ENCODE peak calls at places on chromosome 1, in seven cellular contexts. G is lower lobe of right lung, H is cardiac muscle cell, A is MM.1S, Y is heart left ventricle, O is transverse colon, R is bronchial epithelial cell. W is an unnamed sample.
A peak's percentile ranks its signal among the peaks of the same experiment; 100 is the strongest.

GRCh38 chr1:76770979-76771378 is 96.3 kb upstream of the ST6GALNAC5 start:
- DNase-seq in G (no peak), H (no peak), A (no peak), Y (no peak), O (no peak), R (no peak), W (no peak)

GRCh38 chr1:1434131-1434811 is 1.2 kb upstream of the VWA1 start:
- DNase-seq in G (peak; percentile 72), H (peak; percentile 72), A (no peak), Y (peak; percentile 86), O (peak; percentile 53), R (no peak), W (no peak)

GRCh38 chr1:177863776-177864175 is 106.1 kb downstream of the SEC16B start:
- DNase-seq in G (no peak), H (no peak), A (no peak), Y (no peak), O (no peak), R (no peak), W (no peak)

GRCh38 chr1:37764888-37765441 is at the start of gene EPHA10:
- DNase-seq in G (no peak), H (no peak), A (no peak), Y (no peak), O (no peak), R (no peak), W (no peak)

GRCh38 chr1:37731312-37732019 is 33.5 kb downstream of the EPHA10 start:
- DNase-seq in G (no peak), H (no peak), A (no peak), Y (no peak), O (no peak), R (no peak), W (no peak)

GRCh38 chr1:159829822-159830455 is 3.3 kb downstream of the SLAMF8 start:
- DNase-seq in G (no peak), H (peak; percentile 81), A (no peak), Y (peak; percentile 55), O (no peak), R (peak; percentile 19), W (peak; percentile 46)

GRCh38 chr1:171480035-171480434 is 5.3 kb upstream of the PRRC2C start:
- DNase-seq in G (no peak), H (no peak), A (no peak), Y (no peak), O (no peak), R (no peak), W (no peak)

GRCh38 chr1:248924696-248925532 is 18.9 kb downstream of the PGBD2 start:
- DNase-seq in G (no peak), H (peak; percentile 61), A (peak; percentile 95), Y (peak; percentile 38), O (peak; percentile 25), R (peak; percentile 47), W (no peak)

GRCh38 chr1:113835686-113836290 is 23.5 kb upstream of the RSBN1 start:
- DNase-seq in G (no peak), H (peak; percentile 75), A (peak; percentile 29), Y (no peak), O (no peak), R (peak; percentile 60), W (no peak)

GRCh38 chr1:209926045-209926444 is 12.0 kb upstream of the SYT14 start:
- DNase-seq in G (no peak), H (peak; percentile 72), A (no peak), Y (no peak), O (no peak), R (peak; percentile 75), W (peak; percentile 71)

GRCh38 chr1:112954945-112955677 is 885 bp downstream of the SLC16A1 start:
- DNase-seq in G (peak; percentile 52), H (peak; percentile 56), A (peak; percentile 48), Y (peak; percentile 68), O (peak; percentile 60), R (peak; percentile 60), W (no peak)

GRCh38 chr1:186194107-186194756 is 180.8 kb downstream of the TPR start:
- DNase-seq in G (no peak), H (no peak), A (peak; percentile 60), Y (no peak), O (no peak), R (no peak), W (no peak)

GRCh38 chr1:109643385-109644230 is 12.3 kb upstream of the GSTM4 start:
- DNase-seq in G (peak; percentile 89), H (peak; percentile 80), A (peak; percentile 68), Y (peak; percentile 83), O (peak; percentile 92), R (peak; percentile 39), W (no peak)

DNA sequence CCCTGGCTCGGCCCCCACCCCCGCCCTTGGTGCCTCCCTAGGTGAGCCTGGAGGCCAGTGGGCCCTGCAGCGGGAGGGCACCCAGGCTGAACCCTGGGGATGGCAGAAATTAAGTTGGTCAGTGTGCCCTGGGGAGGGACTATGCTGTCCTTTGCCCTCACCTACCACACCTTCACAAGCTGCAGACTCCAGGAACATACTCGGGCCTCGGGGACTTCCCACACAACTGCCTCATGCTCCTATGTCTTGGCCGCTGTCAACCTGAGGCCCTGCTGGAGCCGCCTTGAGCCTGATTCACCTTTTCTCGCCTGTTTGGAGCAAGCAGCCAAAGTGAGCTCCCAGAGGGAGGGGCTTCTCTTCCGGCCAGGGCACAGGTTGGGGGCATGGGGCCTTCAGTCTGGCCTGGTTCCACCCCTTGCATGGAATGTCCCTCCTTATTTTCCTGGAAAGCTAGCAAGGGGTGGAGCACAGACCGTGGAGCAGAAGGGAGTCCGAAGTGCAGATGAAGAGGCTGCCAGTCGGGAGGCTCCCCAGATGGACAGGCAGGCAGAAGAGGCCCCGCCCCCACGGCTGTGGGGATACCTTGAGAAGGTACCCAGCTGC is 24.7 kb downstream of the KNCN start:
- DNase-seq in G (no peak), H (no peak), A (no peak), Y (no peak), O (peak; percentile 79), R (no peak), W (no peak)
- H3K4me3 ChIP-seq in G (no peak overlapping the region), H (no peak overlapping the region), A (no peak overlapping the region), Y (no peak overlapping the region), O (no peak overlapping the region), R (no peak overlapping the region), W (no peak overlapping the region)

DNA sequence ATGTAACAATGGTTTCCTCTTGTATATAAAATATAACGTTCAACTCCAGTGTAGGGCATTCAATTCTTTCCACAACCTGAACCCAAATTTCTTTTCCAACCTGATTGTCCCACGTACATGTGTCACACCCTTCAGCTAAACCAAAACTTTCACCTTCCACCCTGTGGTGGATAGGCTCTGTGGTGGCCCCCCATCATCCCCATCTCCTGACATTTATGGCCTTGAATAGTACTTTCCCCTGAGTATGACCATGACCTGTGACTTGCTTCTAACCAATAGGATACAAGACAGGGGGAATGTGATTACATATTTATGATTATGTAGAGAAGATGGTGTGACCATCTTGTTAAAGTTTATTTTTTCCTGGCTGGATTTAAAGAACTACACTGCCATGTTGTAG is 377.0 kb downstream of the PTPRC start:
- DNase-seq in G (no peak), H (no peak), A (no peak), Y (no peak), O (no peak), R (no peak), W (no peak)
- TF ChIP-seq CTCF in G (no peak), H (no peak), A (no peak), Y (no peak), O (no peak), R (no peak), W (no peak)

GRCh38 chr1:220681220-220681847 is 8.8 kb upstream of the C1orf115 start:
- DNase-seq in G (no peak), H (no peak), A (no peak), Y (no peak), O (no peak), R (peak; percentile 37), W (no peak)
- H3K4me3 ChIP-seq in G (peak overlapping the region; percentile 10), H (no peak overlapping the region), A (no peak overlapping the region), Y (no peak overlapping the region), O (no peak overlapping the region), R (no peak overlapping the region), W (no peak overlapping the region)

DNA sequence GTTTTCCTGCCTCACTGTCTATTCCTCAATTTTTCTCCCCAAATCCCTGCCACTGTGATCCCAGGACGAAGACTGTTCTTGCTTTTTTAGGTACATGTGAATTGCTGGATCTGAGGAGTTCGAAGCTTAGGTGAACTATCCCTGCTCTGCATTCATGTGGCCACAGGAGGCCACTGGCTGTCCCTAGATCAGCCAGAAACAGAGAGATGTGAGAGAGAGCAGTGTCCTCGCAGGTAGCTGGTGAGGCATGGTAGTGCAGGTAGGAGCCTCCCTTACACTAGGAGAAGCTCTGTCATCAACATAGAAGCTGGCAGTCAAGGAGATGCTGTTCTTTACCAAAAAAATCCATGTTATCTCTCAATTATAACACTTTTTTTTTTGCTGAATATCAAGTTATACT is 71.5 kb downstream of the USP24 start:
- DNase-seq in G (no peak), H (no peak), A (peak; percentile 29), Y (no peak), O (no peak), R (no peak), W (no peak)
- TF ChIP-seq CTCF in G (no peak), H (no peak), A (peak; percentile 45), Y (no peak), O (no peak), R (peak; percentile 10), W (peak; percentile 5)

DNA sequence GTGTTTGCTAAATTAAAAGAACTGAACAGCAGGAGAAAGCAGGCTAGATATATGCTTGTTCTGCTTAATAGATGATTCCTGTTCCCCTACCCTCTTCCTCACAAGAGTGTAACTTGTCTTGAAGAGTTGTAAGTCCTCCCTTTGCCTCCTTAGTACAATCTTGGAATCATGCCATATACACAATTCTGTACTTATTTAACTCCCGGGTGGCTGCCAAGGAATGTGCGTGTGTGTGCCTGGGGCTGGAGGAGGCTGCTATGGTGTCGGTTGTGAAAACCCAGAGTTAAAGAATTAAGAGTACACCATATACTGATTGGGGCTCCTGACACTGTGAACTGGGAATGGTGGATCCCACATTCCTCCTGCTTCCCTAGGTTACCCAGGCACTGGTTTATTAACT is 194.2 kb downstream of the SIPA1L2 start:
- DNase-seq in G (no peak), H (peak; percentile 86), A (no peak), Y (peak; percentile 54), O (no peak), R (no peak), W (no peak)
- H3K4me3 ChIP-seq in G (no peak overlapping the region), H (no peak overlapping the region), A (no peak overlapping the region), Y (no peak overlapping the region), O (no peak overlapping the region), R (no peak overlapping the region), W (no peak overlapping the region)

DNA sequence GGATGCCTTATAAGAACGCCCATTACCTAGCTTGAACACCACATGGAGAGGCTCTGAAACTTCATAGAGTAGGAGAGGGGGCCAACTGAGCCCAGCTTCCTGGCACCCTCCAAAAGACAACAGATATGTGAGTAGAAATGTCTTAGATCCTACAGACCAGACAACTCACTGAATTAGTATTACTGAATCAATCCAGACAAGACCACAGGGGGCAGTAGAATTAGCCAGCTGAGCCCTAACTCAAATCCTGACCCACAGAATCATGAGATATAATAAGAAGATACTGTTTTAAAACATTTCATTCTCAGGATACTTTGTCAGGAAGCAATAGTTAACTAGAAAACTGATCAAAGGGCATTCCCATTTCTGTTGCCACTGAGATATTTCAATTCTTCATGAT is 45.8 kb upstream of the C1orf21 start:
- DNase-seq in G (no peak), H (no peak), A (no peak), Y (no peak), O (no peak), R (no peak), W (no peak)
- TF ChIP-seq CTCF in G (no peak), H (peak; percentile 29), A (no peak), Y (no peak), O (no peak), R (no peak), W (peak; percentile 36)

GRCh38 chr1:27569088-27569459 is 34.9 kb downstream of the AHDC1 start:
- DNase-seq in G (no peak), H (no peak), A (no peak), Y (no peak), O (no peak), R (peak; percentile 30), W (no peak)
- H3K4me3 ChIP-seq in G (peak overlapping the region; percentile 42), H (no peak overlapping the region), A (peak overlapping the region; percentile 51), Y (no peak overlapping the region), O (peak overlapping the region; percentile 40), R (no peak overlapping the region), W (peak overlapping the region; percentile 26)

W was measured in AG09309.